ENCODE peak calls at places on chromosome 14, in eight cellular contexts. O is stomach, V is fibroblast of mammary gland, M is dorsolateral prefrontal cortex, F is pancreas, U is A549, Z is AG04450, C is fibroblast of lung. A is an unnamed sample.

GRCh38 chr14:56274556-56274955 is 156.3 kb downstream of the PELI2 start:
- DNase-seq in O (no peak), U (no peak), F (no peak), M (no peak), Z (no peak), C (no peak), V (no peak), A (no peak)

GRCh38 chr14:69299286-69300035 is 39.5 kb downstream of the GALNT16 start:
- DNase-seq in V (no peak), O (no peak), U (no peak), Z (no peak), F (no peak), C (no peak), M (no peak), A (no peak)

GRCh38 chr14:69298131-69299071 is 38.4 kb downstream of the GALNT16 start:
- DNase-seq in O (no peak), V (no peak), Z (no peak), U (no peak), C (no peak), M (no peak), F (no peak), A (no peak)

GRCh38 chr14:35342160-35343010 is 50.2 kb downstream of the PSMA6 start:
- DNase-seq in O (peak), M (peak), U (no peak), F (peak), C (peak), V (peak), Z (no peak), A (no peak)

GRCh38 chr14:35385042-35385839 is 19.3 kb downstream of the NFKBIA start:
- DNase-seq in U (peak), F (peak), V (peak), O (peak), Z (no peak), M (peak), C (peak), A (no peak)

GRCh38 chr14:44029933-44030332 is 477.1 kb downstream of the FSCB start:
- DNase-seq in F (no peak), V (peak), O (no peak), Z (no peak), U (no peak), M (no peak), C (no peak), A (no peak)

GRCh38 chr14:68616255-68616902 is 176.5 kb downstream of the ZFP36L1 start:
- DNase-seq in F (no peak), U (peak), V (peak), M (no peak), O (no peak), Z (no peak), C (peak), A (no peak)

GRCh38 chr14:80847093-80847492 is 94.4 kb downstream of the CEP128 start:
- DNase-seq in U (no peak), O (no peak), C (no peak), Z (no peak), V (no peak), M (no peak), F (no peak), A (no peak)

GRCh38 chr14:86799244-86799647 is 1193.7 kb downstream of the GALC start:
- DNase-seq in M (no peak), Z (peak), O (no peak), C (peak), U (peak), V (peak), F (no peak), A (no peak)

GRCh38 chr14:75650253-75651058 is 10.2 kb downstream of the ERG28 start:
- DNase-seq in U (no peak), F (no peak), Z (no peak), M (no peak), O (no peak), V (no peak), C (no peak), A (no peak)

GRCh38 chr14:41280745-41281144 is 325.9 kb upstream of the LRFN5 start:
- DNase-seq in V (peak), O (no peak), C (peak), F (no peak), U (peak), Z (no peak), M (no peak), A (no peak)

GRCh38 chr14:52272375-52272774 is 4.9 kb downstream of the PTGDR start:
- DNase-seq in U (peak), C (no peak), Z (no peak), V (peak), M (no peak), F (no peak), O (no peak), A (no peak)

GRCh38 chr14:67571275-67571990 is 28.6 kb downstream of the PIGH start:
- DNase-seq in O (peak), C (peak), U (peak), M (peak), F (peak), Z (no peak), V (peak), A (peak)

GRCh38 chr14:103095210-103095778 is 769 bp downstream of the EXOC3L4 start:
- DNase-seq in F (no peak), U (no peak), V (no peak), C (no peak), O (no peak), M (no peak), Z (no peak), A (no peak)

GRCh38 chr14:68523994-68524725 is 268.7 kb downstream of the ZFP36L1 start:
- DNase-seq in V (peak), M (no peak), O (no peak), U (no peak), C (no peak), F (no peak), Z (no peak), A (no peak)

GRCh38 chr14:31947076-31947475 is 130.0 kb upstream of the ARHGAP5 start:
- DNase-seq in C (no peak), U (no peak), Z (no peak), V (no peak), M (no peak), O (no peak), F (no peak), A (no peak)

GRCh38 chr14:52790011-52790755 is 1.2 kb downstream of the GNPNAT1 start:
- DNase-seq in M (no peak), U (peak), Z (no peak), V (no peak), C (no peak), F (no peak), O (no peak), A (no peak)

GRCh38 chr14:103898204-103898603 is 30.1 kb upstream of the TDRD9 start:
- DNase-seq in C (no peak), F (no peak), Z (no peak), M (no peak), V (no peak), U (no peak), O (no peak), A (no peak)

GRCh38 chr14:34596891-34597290 is 33.1 kb downstream of the SNX6 start:
- DNase-seq in Z (no peak), C (no peak), V (no peak), M (no peak), F (no peak), U (no peak), O (peak), A (no peak)

GRCh38 chr14:83867871-83868270 is 1662.1 kb upstream of the FLRT2 start:
- DNase-seq in C (no peak), Z (no peak), M (no peak), U (no peak), V (no peak), F (no peak), O (no peak), A (no peak)

GRCh38 chr14:20774258-20774657 is 6.1 kb downstream of the EDDM3B start:
- DNase-seq in M (no peak), Z (no peak), F (no peak), U (no peak), C (no peak), V (no peak), O (no peak), A (no peak)

GRCh38 chr14:67517083-67517482 is 16.0 kb upstream of the PLEKHH1 start:
- DNase-seq in Z (no peak), C (peak), O (peak), U (no peak), V (no peak), F (peak), M (peak), A (no peak)

GRCh38 chr14:99321955-99322730 is 50.1 kb upstream of the BCL11B start:
- DNase-seq in U (no peak), F (no peak), O (no peak), V (no peak), C (no peak), Z (no peak), M (no peak), A (no peak)

GRCh38 chr14:23248601-23249000 is 10.9 kb downstream of the RNF212B start:
- DNase-seq in U (no peak), V (no peak), O (no peak), Z (no peak), F (no peak), C (peak), M (no peak), A (no peak)

GRCh38 chr14:33611405-33612183 is 339.3 kb downstream of the EGLN3 start:
- DNase-seq in U (no peak), O (no peak), Z (no peak), V (peak), M (no peak), C (peak), F (no peak), A (no peak)

DNA sequence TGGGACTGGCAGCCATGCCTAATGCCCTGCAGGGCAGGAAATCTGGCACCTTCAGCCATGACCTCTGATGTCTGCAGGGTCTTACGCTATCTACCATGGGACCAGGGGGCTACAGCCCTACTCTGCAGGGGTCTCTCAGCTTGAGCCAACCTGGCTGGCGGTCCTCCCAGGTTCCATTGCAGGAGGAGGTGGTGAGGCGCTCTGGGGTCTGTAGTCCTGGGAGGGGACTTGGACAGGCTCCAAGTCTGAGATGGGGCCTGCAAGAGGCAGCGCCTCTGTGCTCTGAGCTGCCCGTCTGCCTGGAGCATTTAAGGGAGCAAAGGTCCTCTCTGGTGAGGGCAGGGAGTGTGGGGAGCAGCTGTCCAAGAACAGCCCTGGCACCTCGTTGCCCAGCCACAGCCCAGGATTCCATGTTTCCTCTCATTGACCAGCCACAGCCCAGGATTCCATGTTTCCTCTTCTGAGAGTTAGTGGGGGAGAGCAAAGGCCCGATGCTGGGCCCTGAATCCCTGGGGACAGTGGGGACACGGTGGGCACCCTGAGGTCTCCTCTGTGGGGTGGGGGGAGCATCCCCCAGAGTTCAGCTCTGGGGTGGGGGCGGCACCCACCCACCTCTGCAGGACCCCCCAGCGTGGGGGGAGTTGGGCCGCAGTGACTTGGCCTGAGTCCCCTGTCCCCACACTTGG is 678 bp downstream of the PLD4 start:
- DNase-seq in O (no peak), V (no peak), Z (no peak), F (no peak), U (no peak), C (no peak), M (no peak), A (no peak)
- H3K4me3 ChIP-seq in O (no peak), V (no peak), Z (no peak), F (no peak), U (no peak), C (no peak), M (no peak), A (peak)

GRCh38 chr14:64841772-64842490 is 37.8 kb downstream of the SPTB start:
- DNase-seq in V (no peak), U (no peak), Z (no peak), M (no peak), C (peak), O (no peak), F (no peak), A (no peak)
- TF ChIP-seq CTCF in V (no peak), U (no peak), Z (no peak), M (no peak), C (no peak), O (no peak), F (no peak), A (no peak)

GRCh38 chr14:79051711-79052094 is 881.5 kb downstream of the NRXN3 start:
- DNase-seq in Z (no peak), F (no peak), U (no peak), M (no peak), C (no peak), O (no peak), V (no peak), A (no peak)

GRCh38 chr14:79056879-79057278 is 886.7 kb downstream of the NRXN3 start:
- DNase-seq in V (no peak), Z (peak), O (no peak), F (no peak), C (peak), M (no peak), U (no peak), A (no peak)

DNA sequence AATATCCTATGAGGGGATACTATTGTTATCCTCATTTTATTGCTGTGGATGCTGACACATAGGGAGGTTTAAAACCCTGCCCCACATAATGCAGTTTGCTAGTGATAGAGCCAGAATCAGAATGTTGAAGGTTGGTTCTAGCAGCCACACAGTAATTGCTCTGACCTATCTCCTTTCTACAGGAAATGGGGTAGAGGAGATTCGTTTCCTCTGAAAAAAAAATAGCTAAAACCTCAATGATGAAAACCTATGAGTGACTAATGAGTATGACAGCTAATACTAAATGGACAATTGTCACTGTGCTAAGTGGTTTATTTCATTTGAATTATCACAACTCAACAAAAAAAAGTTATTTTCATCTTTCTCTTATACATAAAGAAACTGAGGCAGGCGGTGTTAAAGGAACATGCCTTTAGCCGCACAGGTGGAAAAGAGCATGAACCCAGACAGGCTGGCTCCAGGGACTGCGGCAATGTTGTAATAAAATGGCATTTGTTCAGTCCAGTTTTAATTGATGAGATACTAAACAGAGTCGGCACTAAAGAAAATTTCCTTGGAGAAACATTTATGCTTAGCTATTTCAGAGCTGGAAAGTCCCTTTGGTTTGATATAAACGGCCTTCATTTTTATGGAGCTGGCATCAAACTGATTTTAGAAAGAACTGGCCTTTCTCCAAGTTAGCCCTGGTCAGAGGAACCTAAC is 881.0 kb downstream of the NRXN3 start:
- DNase-seq in C (no peak), F (no peak), Z (no peak), O (no peak), U (no peak), M (no peak), V (no peak), A (no peak)
- H3K4me3 ChIP-seq in C (no peak), F (no peak), Z (no peak), O (no peak), U (no peak), M (no peak), V (no peak), A (no peak)

GRCh38 chr14:101947904-101948665 is 16.3 kb upstream of the DYNC1H1 start:
- DNase-seq in V (peak), C (peak), Z (peak), F (peak), O (peak), U (peak), M (peak), A (peak)
- TF ChIP-seq CTCF in V (no peak), C (no peak), Z (no peak), F (no peak), O (no peak), U (no peak), M (no peak), A (no peak)

GRCh38 chr14:50335989-50336391 is 23.9 kb downstream of the DMAC2L start:
- DNase-seq in O (no peak), V (peak), F (no peak), U (no peak), Z (no peak), C (peak), M (peak), A (no peak)

GRCh38 chr14:50335389-50335788 is 23.3 kb downstream of the DMAC2L start:
- DNase-seq in O (no peak), V (peak), Z (no peak), U (peak), M (peak), F (peak), C (peak), A (no peak)

GRCh38 chr14:50333010-50333409 is 20.9 kb downstream of the DMAC2L start:
- DNase-seq in Z (no peak), C (peak), U (no peak), M (no peak), V (peak), F (no peak), O (no peak), A (no peak)

GRCh38 chr14:50336428-50336827 is 24.3 kb downstream of the DMAC2L start:
- DNase-seq in V (no peak), U (no peak), Z (no peak), C (no peak), O (no peak), F (no peak), M (no peak), A (no peak)

DNA sequence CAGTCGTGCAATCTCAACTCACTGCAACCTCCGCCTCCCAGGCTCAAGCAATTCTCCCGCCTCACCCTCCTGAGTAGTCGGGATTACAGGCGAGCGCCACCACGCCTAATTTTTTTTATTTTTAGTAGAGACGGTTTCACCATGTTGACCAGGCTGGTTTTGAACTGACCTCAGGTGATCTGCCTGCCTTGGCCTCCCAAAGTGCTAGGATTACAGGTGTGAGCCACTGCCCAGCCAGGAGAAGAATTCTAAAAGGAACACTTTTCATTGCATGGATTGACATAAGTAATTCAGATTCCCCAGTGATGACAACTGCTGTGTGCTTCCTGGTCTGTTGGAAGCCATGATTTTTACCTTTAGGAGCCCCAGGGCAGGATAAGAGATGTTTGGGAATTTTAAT is 22.1 kb downstream of the DMAC2L start:
- DNase-seq in F (no peak), O (no peak), V (no peak), M (no peak), U (no peak), C (no peak), Z (no peak), A (no peak)
- H3K4me3 ChIP-seq in F (no peak), O (no peak), V (no peak), M (no peak), U (no peak), C (no peak), Z (no peak), A (no peak)

DNA sequence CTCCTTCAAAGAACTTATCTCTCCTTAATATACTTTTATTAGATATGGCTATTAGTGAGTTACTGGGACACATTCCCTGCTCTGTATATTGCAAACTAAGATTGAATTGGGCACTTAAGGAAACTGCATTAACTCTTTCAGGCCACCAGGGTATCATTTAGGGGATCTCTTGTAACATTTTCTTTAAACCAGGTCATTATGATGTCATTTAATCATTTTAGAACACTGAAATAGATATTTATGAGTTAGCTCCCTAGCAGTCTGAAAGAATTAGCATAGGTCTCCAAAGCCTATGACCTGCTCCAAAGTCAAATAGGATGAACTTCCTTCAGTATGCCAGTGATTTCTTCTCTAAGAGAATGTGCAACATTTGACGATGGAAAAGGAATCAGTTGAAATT is 506.9 kb downstream of the FOXG1 start:
- DNase-seq in V (no peak), U (no peak), C (no peak), O (no peak), Z (no peak), M (no peak), F (no peak), A (no peak)
- TF ChIP-seq CTCF in V (peak), U (no peak), C (no peak), O (no peak), Z (no peak), M (no peak), F (no peak), A (no peak)

GRCh38 chr14:93234798-93235197 is 27.7 kb downstream of the UBR7 start:
- DNase-seq in F (no peak), U (peak), O (no peak), C (peak), M (peak), Z (no peak), V (peak), A (no peak)

GRCh38 chr14:93231129-93231979 is 24.3 kb downstream of the UBR7 start:
- DNase-seq in O (no peak), F (no peak), C (peak), U (peak), Z (no peak), V (peak), M (peak), A (no peak)

GRCh38 chr14:93228550-93228949 is 21.5 kb downstream of the UBR7 start:
- DNase-seq in Z (no peak), F (no peak), C (no peak), O (no peak), V (no peak), U (no peak), M (no peak), A (no peak)

GRCh38 chr14:93230539-93230938 is 23.5 kb downstream of the UBR7 start:
- DNase-seq in F (no peak), C (no peak), M (no peak), V (no peak), Z (no peak), O (no peak), U (no peak), A (no peak)

GRCh38 chr14:93232159-93232558 is 25.1 kb downstream of the UBR7 start:
- DNase-seq in F (no peak), C (no peak), Z (no peak), U (no peak), O (no peak), M (no peak), V (no peak), A (no peak)
- H3K4me3 ChIP-seq in F (no peak), C (no peak), Z (peak), U (no peak), O (no peak), M (no peak), V (no peak), A (no peak)

GRCh38 chr14:88385212-88386101 is at the start of gene SPATA7:
- DNase-seq in F (peak), O (peak), Z (peak), C (peak), U (peak), V (peak), M (peak), A (peak)
- TF ChIP-seq CTCF in F (no peak), O (no peak), Z (no peak), C (no peak), U (no peak), V (no peak), M (no peak), A (no peak)

GRCh38 chr14:36518586-36519430 is 1.2 kb downstream of the NKX2-1 start:
- DNase-seq in Z (no peak), V (no peak), F (no peak), O (no peak), C (no peak), M (no peak), U (no peak), A (no peak)
- H3K4me3 ChIP-seq in Z (no peak), V (no peak), F (peak), O (peak), C (no peak), M (peak), U (peak), A (no peak)

A was measured in GM12864.